ENCODE peak calls at places on chromosomes 1 and 21, in four cellular contexts. W, D, T and Y are unnamed samples.

GRCh38 chr21:28230559-28230958 is 762.1 kb downstream of the LTN1 start:
- DNase-seq in T (no peak), D (no peak), W (no peak), Y (no peak)

GRCh38 chr1:155218854-155219591 is 10.5 kb downstream of the MTX1 start:
- DNase-seq in W (no peak), T (peak), D (peak), Y (peak)

GRCh38 chr1:192905049-192905448 is 96.2 kb downstream of the RGS2 start:
- DNase-seq in W (peak), T (no peak), D (no peak), Y (no peak)

GRCh38 chr1:1173793-1174415 is at the start of gene TTLL10:
- DNase-seq in W (no peak), T (no peak), D (no peak), Y (no peak)

GRCh38 chr1:24263211-24263610 is 55.9 kb upstream of the GRHL3 start:
- DNase-seq in D (no peak), T (no peak), W (no peak), Y (no peak)

GRCh38 chr1:208829601-208830000 is 585.4 kb upstream of the PLXNA2 start:
- DNase-seq in T (no peak), W (no peak), D (no peak), Y (no peak)

GRCh38 chr1:36572142-36572715 is 89.5 kb upstream of the CSF3R start:
- DNase-seq in W (no peak), D (no peak), T (no peak), Y (no peak)

GRCh38 chr21:15079276-15079675 is 14.5 kb upstream of the NRIP1 start:
- DNase-seq in T (no peak), W (no peak), D (no peak), Y (peak)

GRCh38 chr1:244112646-244113045 is 61.6 kb downstream of the ZBTB18 start:
- DNase-seq in W (peak), D (no peak), T (no peak), Y (no peak)

GRCh38 chr1:39646232-39647081 is 7.0 kb upstream of the HEYL start:
- DNase-seq in T (no peak), W (no peak), D (peak), Y (peak)

GRCh38 chr1:8518490-8518801 is 200.5 kb downstream of the SLC45A1 start:
- DNase-seq in T (no peak), W (no peak), D (no peak), Y (no peak)
- H3K27ac ChIP-seq in T (peak), W (no peak), D (peak), Y (peak)

DNA sequence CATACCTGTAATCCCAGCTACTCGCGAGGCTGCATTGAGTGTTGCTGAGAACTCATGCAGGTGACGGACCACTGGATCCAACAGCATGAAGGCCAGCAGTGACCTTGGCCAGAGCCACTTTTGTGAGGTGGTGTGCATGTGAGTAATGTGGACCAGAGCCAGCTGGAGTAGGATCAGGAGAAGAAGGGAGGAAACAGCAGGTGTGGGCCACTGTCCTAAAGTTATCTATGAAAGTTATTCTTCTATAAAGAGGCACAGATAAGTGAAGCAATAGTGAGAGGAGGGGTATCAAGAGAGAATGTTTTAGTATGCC is 47.8 kb downstream of the TCP10L start:
- DNase-seq in T (no peak), W (no peak), D (no peak), Y (no peak)
- H3K4me3 ChIP-seq in T (no peak), W (no peak), D (no peak), Y (no peak)

GRCh38 chr21:43598416-43599120 is 60.7 kb downstream of the HSF2BP start:
- DNase-seq in W (peak), T (no peak), D (no peak), Y (no peak)

GRCh38 chr21:43603230-43603626 is 56.1 kb downstream of the HSF2BP start:
- DNase-seq in D (no peak), W (no peak), T (no peak), Y (no peak)

GRCh38 chr21:43602277-43603229 is 56.7 kb downstream of the HSF2BP start:
- DNase-seq in T (no peak), D (no peak), W (no peak), Y (no peak)

GRCh38 chr21:43599728-43600127 is 59.6 kb downstream of the HSF2BP start:
- DNase-seq in W (no peak), D (no peak), T (no peak), Y (no peak)

DNA sequence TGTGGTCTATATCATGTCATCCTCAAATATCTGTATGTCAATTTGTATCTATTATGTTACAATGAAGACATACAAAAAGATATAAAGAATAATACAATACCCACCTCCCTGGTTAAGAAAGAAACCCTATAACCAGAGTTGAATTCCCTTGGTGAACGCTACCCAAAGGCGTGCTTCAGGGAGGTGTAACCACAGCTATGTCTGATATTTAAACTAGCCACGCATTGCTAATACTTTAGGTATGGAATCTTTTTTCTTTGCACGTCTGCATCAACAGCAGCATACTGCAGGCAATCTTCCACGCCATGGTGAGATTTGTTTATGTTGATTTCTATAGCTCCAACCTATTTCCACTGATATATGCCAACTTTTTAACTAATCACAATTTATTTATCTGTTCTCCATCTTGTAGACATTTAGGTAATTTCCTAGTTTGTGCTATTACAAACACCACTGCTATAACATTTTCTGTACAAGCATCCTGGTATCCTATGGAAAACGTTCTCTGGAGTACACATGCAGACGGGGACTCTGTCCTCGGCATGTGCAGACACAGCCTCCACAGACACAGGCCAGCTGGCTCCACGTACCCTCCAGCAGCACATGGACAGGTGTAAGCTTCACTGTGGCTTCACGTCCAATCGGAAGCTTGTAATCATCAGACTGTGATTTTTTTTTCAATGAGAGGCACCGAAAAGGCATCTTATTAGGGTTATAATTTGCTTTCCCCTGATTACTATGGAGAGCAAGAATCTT is 58.5 kb downstream of the HSF2BP start:
- DNase-seq in D (no peak), T (no peak), W (peak), Y (peak)
- H3K27ac ChIP-seq in D (no peak), T (no peak), W (peak), Y (no peak)

GRCh38 chr1:177163844-177164379 is 600 bp downstream of the ASTN1 start:
- DNase-seq in D (no peak), W (no peak), T (no peak), Y (peak)
- H3K4me3 ChIP-seq in D (no peak), W (peak), T (no peak), Y (peak)

DNA sequence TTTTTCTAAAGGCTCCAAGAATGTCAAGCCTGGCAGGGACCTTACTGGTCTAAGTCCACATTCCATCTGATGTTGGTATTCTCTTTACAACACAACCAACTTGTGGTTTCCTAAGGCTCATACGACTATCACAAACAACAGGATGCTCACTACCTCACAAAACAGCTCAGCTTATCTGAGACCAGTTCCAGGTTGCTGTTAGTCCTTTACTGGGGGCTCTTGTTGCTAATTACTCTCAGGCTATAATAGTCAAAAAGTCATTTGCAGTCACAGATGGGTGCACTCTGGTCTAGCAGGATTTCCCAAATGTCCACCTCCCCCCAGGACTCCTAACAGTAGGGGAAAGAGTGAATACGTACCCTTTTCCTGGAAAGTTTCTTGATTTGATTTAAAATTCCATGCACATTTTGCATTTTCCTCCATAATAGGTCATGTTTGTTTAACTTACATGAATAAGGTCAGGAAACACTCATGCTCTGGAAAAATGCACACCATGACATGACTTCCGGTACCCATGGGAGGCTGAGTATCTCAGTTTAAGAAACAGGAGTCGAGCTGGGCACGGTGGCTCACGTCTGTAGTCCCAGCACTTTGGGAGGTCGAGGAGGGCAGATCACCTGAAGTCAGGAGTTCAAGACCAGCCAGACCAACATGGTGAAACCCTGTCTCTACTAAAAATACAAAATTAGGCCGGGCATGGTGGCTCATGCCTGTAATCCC is 16.0 kb downstream of the LCK start:
- DNase-seq in D (no peak), W (peak), T (no peak), Y (no peak)
- H3K27ac ChIP-seq in D (peak), W (no peak), T (no peak), Y (no peak)

DNA sequence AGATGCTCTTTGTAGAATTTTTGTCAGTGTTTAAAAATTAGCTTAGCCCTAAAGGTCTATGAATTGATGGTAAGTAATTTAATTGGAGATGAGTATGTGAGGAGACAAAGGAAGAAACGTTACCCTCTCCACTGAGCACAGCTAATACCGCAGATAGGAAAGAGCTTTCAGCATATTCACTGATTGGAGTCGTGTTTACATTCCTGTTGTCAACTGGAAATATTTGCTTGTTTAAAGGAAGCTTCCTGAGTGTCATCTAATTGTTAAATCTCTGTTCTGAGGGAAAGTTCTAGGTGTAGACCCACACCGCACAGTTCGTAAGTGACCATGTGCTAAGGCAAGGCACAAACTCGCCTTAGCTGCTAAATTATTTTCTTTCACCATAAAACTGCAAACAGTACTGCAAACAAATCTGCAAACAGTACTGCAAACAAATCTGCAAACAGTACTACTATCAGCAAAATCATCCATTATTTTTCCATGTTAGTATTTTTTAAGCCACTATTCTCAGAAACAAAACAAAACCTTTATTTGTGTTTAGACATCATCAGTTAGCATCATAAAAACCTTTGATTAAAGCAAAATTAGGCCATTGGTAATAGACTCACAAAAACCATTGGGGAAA is 32.6 kb downstream of the TOMM20 start:
- DNase-seq in T (no peak), W (no peak), D (no peak), Y (no peak)
- H3K4me3 ChIP-seq in T (no peak), W (no peak), D (no peak), Y (no peak)

GRCh38 chr21:29716753-29717152 is 223.0 kb downstream of the GRIK1 start:
- DNase-seq in W (no peak), D (no peak), T (no peak), Y (no peak)
- H3K27ac ChIP-seq in W (no peak), D (no peak), T (no peak), Y (no peak)

GRCh38 chr1:174967845-174968705 is 31.7 kb upstream of the CACYBP start:
- DNase-seq in T (no peak), W (no peak), D (no peak), Y (no peak)

GRCh38 chr1:174965006-174965971 is 34.5 kb upstream of the CACYBP start:
- DNase-seq in D (peak), W (no peak), T (no peak), Y (no peak)

GRCh38 chr1:174963547-174964125 is 36.1 kb upstream of the CACYBP start:
- DNase-seq in W (no peak), D (peak), T (no peak), Y (no peak)

GRCh38 chr1:174966000-174966572 is 33.7 kb upstream of the CACYBP start:
- DNase-seq in W (no peak), T (no peak), D (no peak), Y (no peak)

GRCh38 chr1:174964261-174964984 is 35.3 kb upstream of the CACYBP start:
- DNase-seq in D (peak), T (no peak), W (no peak), Y (no peak)
- H3K4me3 ChIP-seq in D (peak), T (no peak), W (no peak), Y (no peak)

GRCh38 chr1:206098242-206098919 is 18.8 kb downstream of the AVPR1B start:
- DNase-seq in T (no peak), D (no peak), W (no peak), Y (no peak)
- H3K27ac ChIP-seq in T (no peak), D (no peak), W (no peak), Y (no peak)

DNA sequence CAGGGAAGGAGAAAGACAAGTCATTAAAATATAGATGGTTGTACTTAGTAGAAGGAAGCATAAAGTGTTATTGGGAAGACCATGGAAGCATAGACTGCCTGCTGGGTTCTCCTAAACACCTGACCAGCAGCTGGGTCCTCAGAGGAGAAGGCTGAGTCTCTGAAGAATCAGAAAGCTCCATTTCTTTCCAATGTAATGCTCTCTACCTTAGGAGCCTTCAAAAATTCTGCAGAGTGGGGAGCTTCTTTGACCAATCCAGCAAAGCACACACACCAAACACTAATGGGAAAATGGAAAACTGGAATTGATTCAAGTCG is 21.1 kb upstream of the BCL10 start:
- DNase-seq in D (no peak), T (no peak), W (no peak), Y (no peak)
- H3K4me3 ChIP-seq in D (no peak), T (no peak), W (peak), Y (no peak)